ENCODE peak calls at places on chromosomes 2 and 18, in four cellular contexts. One of them, this sample, is unnamed.

GRCh38 chr2:28665041-28665704 is 86.5 kb upstream of the PPP1CB start:
- DNase-seq in fibroblast of lung: peak
- DNase-seq in BJ: peak
- DNase-seq in AG09309: peak
- DNase-seq in this sample: no peak

GRCh38 chr18:6757966-6758365 is 28.4 kb downstream of the ARHGAP28 start:
- DNase-seq in fibroblast of lung: no peak
- DNase-seq in BJ: peak
- DNase-seq in AG09309: peak
- DNase-seq in this sample: no peak

GRCh38 chr2:230751062-230751461 is 38.4 kb downstream of the CAB39 start:
- DNase-seq in AG09309: no peak
- DNase-seq in BJ: peak
- DNase-seq in fibroblast of lung: peak
- DNase-seq in this sample: no peak

GRCh38 chr2:173982918-173983317 is 17.7 kb upstream of the SP3 start:
- DNase-seq in AG09309: no peak
- DNase-seq in BJ: no peak
- DNase-seq in fibroblast of lung: peak
- DNase-seq in this sample: no peak

GRCh38 chr2:176753752-176754474 is 458.7 kb upstream of the HNRNPA3 start:
- DNase-seq in fibroblast of lung: no peak
- DNase-seq in BJ: no peak
- DNase-seq in AG09309: no peak
- DNase-seq in this sample: no peak

GRCh38 chr2:30763151-30763660 is 44.0 kb downstream of the CAPN13 start:
- DNase-seq in AG09309: no peak
- DNase-seq in fibroblast of lung: no peak
- DNase-seq in BJ: peak
- DNase-seq in this sample: no peak

GRCh38 chr2:63665806-63666205 is 77.0 kb downstream of the MDH1 start:
- DNase-seq in fibroblast of lung: peak
- DNase-seq in BJ: peak
- DNase-seq in AG09309: peak
- DNase-seq in this sample: no peak

GRCh38 chr2:146661494-146662096 is 1183.2 kb upstream of the ACVR2A start:
- DNase-seq in fibroblast of lung: peak
- DNase-seq in BJ: no peak
- DNase-seq in AG09309: peak
- DNase-seq in this sample: no peak

GRCh38 chr2:3631851-3632659 is 25.9 kb upstream of the ALLC start:
- DNase-seq in BJ: no peak
- DNase-seq in AG09309: no peak
- DNase-seq in fibroblast of lung: no peak
- DNase-seq in this sample: no peak

GRCh38 chr2:73987948-73988700 is 3.4 kb downstream of the TET3 start:
- DNase-seq in BJ: no peak
- DNase-seq in fibroblast of lung: no peak
- DNase-seq in AG09309: no peak
- DNase-seq in this sample: no peak
- H3K4me3 ChIP-seq in BJ: no peak
- H3K4me3 ChIP-seq in fibroblast of lung: no peak
- H3K4me3 ChIP-seq in AG09309: no peak
- H3K4me3 ChIP-seq in this sample: peak

GRCh38 chr18:47983946-47984345 is 53.5 kb upstream of the SMAD2 start:
- DNase-seq in AG09309: no peak
- DNase-seq in BJ: no peak
- DNase-seq in fibroblast of lung: no peak
- DNase-seq in this sample: no peak
- TF ChIP-seq CTCF in AG09309: no peak
- TF ChIP-seq CTCF in BJ: no peak
- TF ChIP-seq CTCF in fibroblast of lung: no peak
- TF ChIP-seq CTCF in this sample: no peak

GRCh38 chr18:25283769-25284168 is 68.2 kb downstream of the ZNF521 start:
- DNase-seq in fibroblast of lung: no peak
- DNase-seq in AG09309: no peak
- DNase-seq in BJ: no peak
- DNase-seq in this sample: no peak

GRCh38 chr18:25282922-25283703 is 68.9 kb downstream of the ZNF521 start:
- DNase-seq in AG09309: no peak
- DNase-seq in fibroblast of lung: no peak
- DNase-seq in BJ: no peak
- DNase-seq in this sample: no peak

GRCh38 chr18:25282282-25282681 is 69.7 kb downstream of the ZNF521 start:
- DNase-seq in BJ: no peak
- DNase-seq in AG09309: no peak
- DNase-seq in fibroblast of lung: no peak
- DNase-seq in this sample: no peak

GRCh38 chr18:25284861-25285574 is 66.9 kb downstream of the ZNF521 start:
- DNase-seq in BJ: peak
- DNase-seq in fibroblast of lung: peak
- DNase-seq in AG09309: peak
- DNase-seq in this sample: no peak

DNA sequence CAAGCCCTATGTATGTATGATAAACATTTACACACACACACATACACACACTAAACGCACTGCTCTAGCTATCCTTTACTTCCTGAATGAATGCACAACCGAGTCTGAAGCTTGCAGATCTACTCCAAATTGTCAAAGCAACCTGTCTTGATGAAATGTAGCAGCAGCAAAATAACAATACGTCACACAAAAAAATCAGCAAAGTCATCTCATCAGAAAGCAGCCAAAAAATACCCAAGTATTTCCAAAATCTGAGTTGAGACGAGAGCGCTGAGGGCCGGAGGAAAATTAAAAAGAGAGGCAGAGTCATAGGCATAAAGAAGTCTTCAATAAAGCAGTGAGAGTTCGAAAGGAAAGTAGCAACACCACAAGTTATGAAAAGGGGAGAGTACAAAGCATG is 67.7 kb downstream of the ZNF521 start:
- DNase-seq in BJ: no peak
- DNase-seq in AG09309: no peak
- DNase-seq in fibroblast of lung: no peak
- DNase-seq in this sample: no peak
- H3K4me3 ChIP-seq in BJ: no peak
- H3K4me3 ChIP-seq in AG09309: no peak
- H3K4me3 ChIP-seq in fibroblast of lung: no peak
- H3K4me3 ChIP-seq in this sample: no peak

GRCh38 chr2:122135353-122135947 is 380.0 kb downstream of the TSN start:
- DNase-seq in fibroblast of lung: no peak
- DNase-seq in AG09309: no peak
- DNase-seq in BJ: no peak
- DNase-seq in this sample: no peak

GRCh38 chr2:122138561-122138960 is 383.1 kb downstream of the TSN start:
- DNase-seq in AG09309: no peak
- DNase-seq in fibroblast of lung: no peak
- DNase-seq in BJ: no peak
- DNase-seq in this sample: no peak

GRCh38 chr2:122132292-122132691 is 376.8 kb downstream of the TSN start:
- DNase-seq in BJ: no peak
- DNase-seq in AG09309: no peak
- DNase-seq in fibroblast of lung: no peak
- DNase-seq in this sample: no peak

GRCh38 chr2:122139739-122140138 is 384.3 kb downstream of the TSN start:
- DNase-seq in AG09309: no peak
- DNase-seq in fibroblast of lung: no peak
- DNase-seq in BJ: no peak
- DNase-seq in this sample: no peak

DNA sequence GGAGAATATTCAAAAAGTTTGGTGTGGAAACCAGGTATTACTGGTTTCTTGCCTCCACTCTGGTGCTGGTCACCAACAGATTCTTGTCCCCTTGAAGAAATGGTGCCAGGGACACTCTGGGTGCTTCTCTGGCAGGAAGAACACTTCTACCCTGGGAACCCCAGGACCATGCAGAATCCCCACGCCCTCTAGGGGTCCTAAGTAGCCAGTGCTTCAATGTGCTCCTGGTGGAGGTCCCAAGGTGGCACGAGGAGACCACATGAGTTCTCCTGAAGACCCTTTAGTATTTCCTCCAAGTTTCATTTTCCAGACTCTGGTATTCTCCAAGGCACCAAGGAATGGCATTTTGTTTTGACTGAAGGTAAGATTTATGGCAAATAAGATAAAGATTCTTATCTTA is 380.6 kb downstream of the TSN start:
- DNase-seq in fibroblast of lung: no peak
- DNase-seq in BJ: no peak
- DNase-seq in AG09309: no peak
- DNase-seq in this sample: no peak
- TF ChIP-seq CTCF in fibroblast of lung: no peak
- TF ChIP-seq CTCF in BJ: peak
- TF ChIP-seq CTCF in AG09309: peak
- TF ChIP-seq CTCF in this sample: peak

DNA sequence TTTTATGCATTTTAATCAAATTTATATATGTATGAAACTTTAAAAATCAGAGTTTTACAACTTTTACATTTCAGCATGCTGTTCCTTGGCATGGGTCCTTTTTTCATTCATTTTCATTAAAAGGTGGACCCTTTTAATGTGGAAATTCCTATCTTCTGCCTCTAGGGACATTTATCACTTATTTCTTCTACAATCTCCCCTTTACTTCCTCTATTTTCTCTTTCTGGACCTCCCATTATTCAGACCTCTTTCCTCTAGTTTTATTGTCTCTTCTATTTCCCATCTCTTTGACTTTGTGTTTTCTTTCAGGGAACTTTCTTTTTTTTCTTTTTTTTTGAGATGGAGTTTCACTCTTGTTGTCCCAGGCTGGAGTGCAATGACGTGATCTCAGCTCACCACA is 5.7 kb downstream of the PROC start:
- DNase-seq in BJ: no peak
- DNase-seq in fibroblast of lung: no peak
- DNase-seq in AG09309: no peak
- DNase-seq in this sample: no peak
- H3K4me3 ChIP-seq in BJ: peak
- H3K4me3 ChIP-seq in fibroblast of lung: no peak
- H3K4me3 ChIP-seq in AG09309: no peak
- H3K4me3 ChIP-seq in this sample: no peak

GRCh38 chr2:95330939-95331338 is 33.8 kb downstream of the KCNIP3 start:
- DNase-seq in BJ: no peak
- DNase-seq in fibroblast of lung: no peak
- DNase-seq in AG09309: no peak
- DNase-seq in this sample: no peak

GRCh38 chr2:95331606-95332005 is 34.5 kb downstream of the KCNIP3 start:
- DNase-seq in AG09309: no peak
- DNase-seq in BJ: no peak
- DNase-seq in fibroblast of lung: no peak
- DNase-seq in this sample: no peak

GRCh38 chr2:95328386-95329125 is 31.4 kb downstream of the KCNIP3 start:
- DNase-seq in fibroblast of lung: no peak
- DNase-seq in BJ: no peak
- DNase-seq in AG09309: no peak
- DNase-seq in this sample: no peak

GRCh38 chr2:95329401-95329800 is 32.3 kb downstream of the KCNIP3 start:
- DNase-seq in BJ: no peak
- DNase-seq in fibroblast of lung: no peak
- DNase-seq in AG09309: no peak
- DNase-seq in this sample: no peak

GRCh38 chr2:95329891-95330822 is 33.0 kb downstream of the KCNIP3 start:
- DNase-seq in BJ: no peak
- DNase-seq in AG09309: no peak
- DNase-seq in fibroblast of lung: no peak
- DNase-seq in this sample: no peak
- TF ChIP-seq CTCF in BJ: no peak
- TF ChIP-seq CTCF in AG09309: no peak
- TF ChIP-seq CTCF in fibroblast of lung: no peak
- TF ChIP-seq CTCF in this sample: peak

GRCh38 chr2:65098741-65099140 is 31.2 kb downstream of the RAB1A start:
- DNase-seq in fibroblast of lung: no peak
- DNase-seq in BJ: no peak
- DNase-seq in AG09309: no peak
- DNase-seq in this sample: no peak

GRCh38 chr2:65101071-65101470 is 28.8 kb downstream of the RAB1A start:
- DNase-seq in BJ: no peak
- DNase-seq in AG09309: no peak
- DNase-seq in fibroblast of lung: no peak
- DNase-seq in this sample: no peak

GRCh38 chr2:65096948-65097347 is 33.0 kb downstream of the RAB1A start:
- DNase-seq in BJ: no peak
- DNase-seq in AG09309: no peak
- DNase-seq in fibroblast of lung: no peak
- DNase-seq in this sample: no peak

GRCh38 chr2:65093211-65093610 is 36.7 kb downstream of the RAB1A start:
- DNase-seq in AG09309: no peak
- DNase-seq in BJ: no peak
- DNase-seq in fibroblast of lung: no peak
- DNase-seq in this sample: no peak

GRCh38 chr2:65097844-65098243 is 32.1 kb downstream of the RAB1A start:
- DNase-seq in AG09309: no peak
- DNase-seq in BJ: no peak
- DNase-seq in fibroblast of lung: no peak
- DNase-seq in this sample: no peak
- H3K4me3 ChIP-seq in AG09309: no peak
- H3K4me3 ChIP-seq in BJ: no peak
- H3K4me3 ChIP-seq in fibroblast of lung: no peak
- H3K4me3 ChIP-seq in this sample: no peak

GRCh38 chr18:65606551-65607130 is 144.2 kb upstream of the CDH7 start:
- DNase-seq in AG09309: no peak
- DNase-seq in fibroblast of lung: no peak
- DNase-seq in BJ: no peak
- DNase-seq in this sample: no peak

GRCh38 chr18:65607161-65607560 is 143.7 kb upstream of the CDH7 start:
- DNase-seq in AG09309: no peak
- DNase-seq in fibroblast of lung: no peak
- DNase-seq in BJ: no peak
- DNase-seq in this sample: no peak

GRCh38 chr18:65601775-65602174 is 149.0 kb upstream of the CDH7 start:
- DNase-seq in BJ: no peak
- DNase-seq in AG09309: no peak
- DNase-seq in fibroblast of lung: no peak
- DNase-seq in this sample: no peak
- TF ChIP-seq CTCF in BJ: no peak
- TF ChIP-seq CTCF in AG09309: no peak
- TF ChIP-seq CTCF in fibroblast of lung: no peak
- TF ChIP-seq CTCF in this sample: no peak

DNA sequence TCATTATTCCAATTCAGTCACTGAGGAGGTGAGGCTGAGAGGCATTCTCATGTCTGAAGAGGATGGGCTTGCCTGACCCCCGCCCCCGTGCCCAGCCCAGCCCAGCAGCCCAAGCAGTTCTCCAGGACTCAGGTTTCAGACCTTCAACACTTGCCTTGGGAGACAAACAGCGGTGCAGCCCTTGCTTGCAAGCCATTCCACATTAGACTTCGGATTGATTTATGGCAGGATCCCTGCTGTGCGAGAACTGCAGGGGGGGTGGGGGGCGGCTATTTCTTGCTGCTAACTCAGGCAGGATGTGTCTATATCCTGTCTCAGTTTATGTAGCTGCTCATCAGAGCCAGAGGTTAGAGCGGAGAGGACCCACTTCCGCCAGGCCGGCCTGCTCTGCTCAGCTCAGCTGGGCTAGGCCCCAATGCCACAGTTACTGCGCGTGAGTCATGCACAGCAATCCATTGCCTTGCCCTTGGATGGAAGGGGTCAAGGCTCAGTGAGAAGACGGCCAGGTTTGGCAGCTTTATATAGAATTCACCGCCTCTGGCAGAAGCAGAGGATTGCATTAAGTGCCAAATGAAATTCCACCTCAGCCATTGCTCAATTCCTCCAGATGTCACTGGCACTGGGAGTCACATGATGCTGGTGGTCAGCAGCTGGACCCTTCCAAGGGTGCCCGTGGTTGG is 1.8 kb downstream of the GYPC start:
- DNase-seq in AG09309: peak
- DNase-seq in fibroblast of lung: peak
- DNase-seq in BJ: peak
- DNase-seq in this sample: peak
- H3K4me3 ChIP-seq in AG09309: peak
- H3K4me3 ChIP-seq in fibroblast of lung: peak
- H3K4me3 ChIP-seq in BJ: peak
- H3K4me3 ChIP-seq in this sample: peak

This sample was measured in epithelial cell of proximal tubule.